ENCODE peak calls at places on chromosomes 4 and X, in six cellular contexts. One of them, this sample, is unnamed.
A peak's percentile ranks its signal among the peaks of the same experiment; 100 is the strongest.

GRCh38 chrX:140151316-140151715 is 186.0 kb upstream of the CXorf66 start:
- DNase-seq in heart right ventricle: no peak
- DNase-seq in substantia nigra: no peak
- DNase-seq in HCT116: no peak
- DNase-seq in tibial nerve: no peak
- DNase-seq in aorta: no peak
- DNase-seq in this sample: no peak

GRCh38 chr4:147638942-147639341 is 21.7 kb downstream of the TMEM184C start:
- DNase-seq in heart right ventricle: no peak
- DNase-seq in aorta: no peak
- DNase-seq in HCT116: no peak
- DNase-seq in substantia nigra: no peak
- DNase-seq in tibial nerve: no peak
- DNase-seq in this sample: no peak

GRCh38 chrX:109782994-109783711 is 50.1 kb upstream of the ACSL4 start:
- DNase-seq in HCT116: no peak
- DNase-seq in tibial nerve: no peak
- DNase-seq in aorta: no peak
- DNase-seq in heart right ventricle: no peak
- DNase-seq in substantia nigra: no peak
- DNase-seq in this sample: no peak

GRCh38 chr4:19752600-19752999 is 499.1 kb upstream of the SLIT2 start:
- DNase-seq in heart right ventricle: no peak
- DNase-seq in aorta: no peak
- DNase-seq in tibial nerve: no peak
- DNase-seq in substantia nigra: no peak
- DNase-seq in HCT116: no peak
- DNase-seq in this sample: no peak

GRCh38 chr4:182291597-182291996 is 48.4 kb downstream of the TENM3 start:
- DNase-seq in tibial nerve: no peak
- DNase-seq in heart right ventricle: no peak
- DNase-seq in substantia nigra: no peak
- DNase-seq in HCT116: no peak
- DNase-seq in aorta: no peak
- DNase-seq in this sample: no peak

GRCh38 chr4:28845158-28845557 is 1875.0 kb upstream of the PCDH7 start:
- DNase-seq in tibial nerve: no peak
- DNase-seq in substantia nigra: no peak
- DNase-seq in HCT116: no peak
- DNase-seq in heart right ventricle: no peak
- DNase-seq in aorta: no peak
- DNase-seq in this sample: no peak

GRCh38 chr4:10554694-10555093 is 97.5 kb upstream of the ZNF518B start:
- DNase-seq in tibial nerve: peak; percentile 89
- DNase-seq in substantia nigra: no peak
- DNase-seq in aorta: no peak
- DNase-seq in HCT116: peak; percentile 56
- DNase-seq in heart right ventricle: peak; percentile 32
- DNase-seq in this sample: peak; percentile 9

GRCh38 chrX:99933865-99934264 is 476.2 kb downstream of the PCDH19 start:
- DNase-seq in heart right ventricle: no peak
- DNase-seq in substantia nigra: no peak
- DNase-seq in tibial nerve: no peak
- DNase-seq in aorta: no peak
- DNase-seq in HCT116: no peak
- DNase-seq in this sample: no peak

GRCh38 chr4:47530801-47531200 is 45.7 kb downstream of the ATP10D start:
- DNase-seq in HCT116: no peak
- DNase-seq in tibial nerve: no peak
- DNase-seq in heart right ventricle: no peak
- DNase-seq in substantia nigra: no peak
- DNase-seq in aorta: no peak
- DNase-seq in this sample: no peak

GRCh38 chr4:169074117-169074516 is 64.1 kb upstream of the CBR4 start:
- DNase-seq in heart right ventricle: no peak
- DNase-seq in HCT116: no peak
- DNase-seq in substantia nigra: no peak
- DNase-seq in tibial nerve: no peak
- DNase-seq in aorta: no peak
- DNase-seq in this sample: no peak

GRCh38 chr4:169071781-169072180 is 61.7 kb upstream of the CBR4 start:
- DNase-seq in substantia nigra: no peak
- DNase-seq in tibial nerve: no peak
- DNase-seq in aorta: no peak
- DNase-seq in HCT116: no peak
- DNase-seq in heart right ventricle: no peak
- DNase-seq in this sample: no peak

GRCh38 chr4:169068423-169068822 is 58.4 kb upstream of the CBR4 start:
- DNase-seq in HCT116: no peak
- DNase-seq in aorta: no peak
- DNase-seq in heart right ventricle: no peak
- DNase-seq in substantia nigra: no peak
- DNase-seq in tibial nerve: no peak
- DNase-seq in this sample: no peak

GRCh38 chr4:169070071-169070894 is 60.2 kb upstream of the CBR4 start:
- DNase-seq in substantia nigra: no peak
- DNase-seq in heart right ventricle: peak; percentile 63
- DNase-seq in aorta: peak; percentile 66
- DNase-seq in tibial nerve: no peak
- DNase-seq in HCT116: peak; percentile 76
- DNase-seq in this sample: peak; percentile 98

GRCh38 chr4:169070895-169071218 is 60.8 kb upstream of the CBR4 start:
- DNase-seq in heart right ventricle: no peak
- DNase-seq in tibial nerve: no peak
- DNase-seq in aorta: no peak
- DNase-seq in substantia nigra: no peak
- DNase-seq in HCT116: no peak
- DNase-seq in this sample: peak; percentile 58
- H3K27ac ChIP-seq in heart right ventricle: peak overlapping the region; percentile 57
- H3K27ac ChIP-seq in tibial nerve: peak overlapping the region; percentile 12
- H3K27ac ChIP-seq in aorta: no peak overlapping the region
- H3K27ac ChIP-seq in substantia nigra: no peak overlapping the region
- H3K27ac ChIP-seq in HCT116: peak overlapping the region; percentile 72
- H3K27ac ChIP-seq in this sample: peak overlapping the region; percentile 97

GRCh38 chr4:1943928-1944327 is 64.8 kb downstream of the NELFA start:
- DNase-seq in aorta: no peak
- DNase-seq in substantia nigra: no peak
- DNase-seq in tibial nerve: no peak
- DNase-seq in heart right ventricle: no peak
- DNase-seq in HCT116: no peak
- DNase-seq in this sample: no peak
- H3K27ac ChIP-seq in aorta: no peak overlapping the region
- H3K27ac ChIP-seq in substantia nigra: no peak overlapping the region
- H3K27ac ChIP-seq in tibial nerve: no peak overlapping the region
- H3K27ac ChIP-seq in heart right ventricle: no peak overlapping the region
- H3K27ac ChIP-seq in HCT116: no peak overlapping the region
- H3K27ac ChIP-seq in this sample: no peak overlapping the region

GRCh38 chr4:99301376-99302164 is 10.8 kb upstream of the ADH1A start:
- DNase-seq in aorta: no peak
- DNase-seq in heart right ventricle: no peak
- DNase-seq in HCT116: no peak
- DNase-seq in tibial nerve: no peak
- DNase-seq in substantia nigra: no peak
- DNase-seq in this sample: no peak
- H3K27ac ChIP-seq in aorta: peak overlapping the region; percentile 63
- H3K27ac ChIP-seq in heart right ventricle: peak overlapping the region; percentile 53
- H3K27ac ChIP-seq in HCT116: no peak overlapping the region
- H3K27ac ChIP-seq in tibial nerve: peak overlapping the region; percentile 84
- H3K27ac ChIP-seq in substantia nigra: no peak overlapping the region
- H3K27ac ChIP-seq in this sample: no peak overlapping the region

DNA sequence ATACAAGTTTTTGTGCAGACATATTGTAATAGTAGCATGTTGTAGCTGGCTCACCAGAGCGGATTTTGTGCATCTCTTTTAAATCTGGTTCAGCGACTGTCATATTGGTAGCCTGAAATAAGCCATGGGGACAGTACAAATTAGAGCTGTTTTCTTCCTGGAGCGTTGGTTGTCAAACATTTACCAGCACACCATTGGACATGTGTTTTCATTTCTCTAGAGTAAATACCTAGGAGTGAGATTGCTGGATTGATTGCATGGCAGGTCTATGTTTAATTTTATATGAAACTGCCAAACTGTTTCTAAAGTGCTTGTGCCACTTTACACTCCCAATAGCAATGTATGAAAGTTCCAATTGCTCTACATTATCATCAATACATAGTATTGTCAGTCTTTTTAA is 2.6 kb upstream of the ARAF start:
- DNase-seq in tibial nerve: no peak
- DNase-seq in HCT116: no peak
- DNase-seq in aorta: no peak
- DNase-seq in heart right ventricle: no peak
- DNase-seq in substantia nigra: no peak
- DNase-seq in this sample: no peak
- H3K27ac ChIP-seq in tibial nerve: no peak overlapping the region
- H3K27ac ChIP-seq in HCT116: no peak overlapping the region
- H3K27ac ChIP-seq in aorta: no peak overlapping the region
- H3K27ac ChIP-seq in heart right ventricle: no peak overlapping the region
- H3K27ac ChIP-seq in substantia nigra: no peak overlapping the region
- H3K27ac ChIP-seq in this sample: no peak overlapping the region

This sample was measured in keratinocyte.